ENCODE peak calls at places on chromosomes 13 and 19, in four cellular contexts. X, J, O and L are unnamed samples.
A peak's percentile ranks its signal among the peaks of the same experiment; 100 is the strongest.

GRCh38 chr19:18065173-18065495 is 21.6 kb downstream of the IL12RB1 start:
- DNase-seq in X (no peak), J (no peak), O (no peak), L (no peak)

GRCh38 chr13:42524487-42525034 is 49.4 kb upstream of the TNFSF11 start:
- DNase-seq in X (no peak), J (no peak), O (no peak), L (no peak)

GRCh38 chr19:30857388-30857787 is 485.2 kb downstream of the ZNF536 start:
- DNase-seq in X (no peak), J (no peak), O (no peak), L (no peak)

GRCh38 chr13:101487046-101487830 is 34.8 kb downstream of the ITGBL1 start:
- DNase-seq in X (peak; percentile 9), J (no peak), O (no peak), L (no peak)

GRCh38 chr19:46015961-46016425 is 6.9 kb downstream of the PGLYRP1 start:
- DNase-seq in X (peak; percentile 6), J (peak; percentile 12), O (no peak), L (peak; percentile 36)

GRCh38 chr13:45773236-45773635 is 71.1 kb downstream of the CBY2 start:
- DNase-seq in X (no peak), J (no peak), O (no peak), L (no peak)

GRCh38 chr13:101231751-101232428 is 184.4 kb downstream of the NALCN start:
- DNase-seq in X (no peak), J (no peak), O (no peak), L (no peak)

GRCh38 chr19:38697641-38698071 is 46.6 kb downstream of the CAPN12 start:
- DNase-seq in X (no peak), J (no peak), O (no peak), L (no peak)

GRCh38 chr13:22489771-22490170 is 691.0 kb upstream of the SGCG start:
- DNase-seq in X (no peak), J (no peak), O (no peak), L (no peak)

GRCh38 chr19:53333071-53333465 is 481 bp upstream of the ZNF845 start:
- DNase-seq in X (no peak), J (no peak), O (peak; percentile 62), L (no peak)

GRCh38 chr19:4088975-4089374 is 22.3 kb upstream of the ZBTB7A start:
- DNase-seq in X (no peak), J (peak; percentile 25), O (no peak), L (no peak)

GRCh38 chr13:51348069-51348967 is 8.8 kb downstream of the SERPINE3 start:
- DNase-seq in X (no peak), J (no peak), O (no peak), L (no peak)

GRCh38 chr19:5801796-5802616 is 2.9 kb upstream of the NRTN start:
- DNase-seq in X (no peak), J (no peak), O (no peak), L (no peak)

GRCh38 chr19:39237200-39238184 is 7.3 kb downstream of the IFNL3 start:
- DNase-seq in X (peak; percentile 9), J (peak; percentile 9), O (no peak), L (peak; percentile 47)

GRCh38 chr19:3039641-3040077 is 10.6 kb upstream of the TLE2 start:
- DNase-seq in X (no peak), J (no peak), O (no peak), L (no peak)

GRCh38 chr13:111895896-111896821 is 170.8 kb upstream of the SOX1 start:
- DNase-seq in X (no peak), J (no peak), O (no peak), L (no peak)

GRCh38 chr19:28615546-28615916 is 597.4 kb downstream of the UQCRFS1 start:
- DNase-seq in X (no peak), J (no peak), O (no peak), L (no peak)

GRCh38 chr13:57569981-57570380 is 61.6 kb upstream of the PCDH17 start:
- DNase-seq in X (no peak), J (no peak), O (no peak), L (no peak)

GRCh38 chr13:50991624-50992610 is 82.3 kb downstream of the RNASEH2B start:
- DNase-seq in X (no peak), J (no peak), O (no peak), L (peak; percentile 10)

GRCh38 chr13:101811440-101811839 is 359.0 kb downstream of the ITGBL1 start:
- DNase-seq in X (no peak), J (no peak), O (no peak), L (no peak)

GRCh38 chr13:50740052-50740741 is 103.3 kb downstream of the DLEU7 start:
- DNase-seq in X (no peak), J (no peak), O (no peak), L (no peak)

GRCh38 chr19:16571283-16571682 is 932 bp downstream of the SLC35E1 start:
- DNase-seq in X (peak; percentile 12), J (no peak), O (no peak), L (no peak)

GRCh38 chr13:111458739-111459138 is 138.3 kb downstream of the TEX29 start:
- DNase-seq in X (no peak), J (no peak), O (no peak), L (no peak)

GRCh38 chr13:51152713-51153112 is 41.6 kb upstream of the C13orf42 start:
- DNase-seq in X (no peak), J (no peak), O (no peak), L (no peak)

GRCh38 chr19:49779731-49780578 is 13.2 kb downstream of the AP2A1 start:
- DNase-seq in X (no peak), J (no peak), O (no peak), L (no peak)

GRCh38 chr19:39196320-39196719 is 444 bp upstream of the NCCRP1 start:
- DNase-seq in X (no peak), J (no peak), O (no peak), L (no peak)

GRCh38 chr13:50358221-50358620 is 343.0 kb downstream of the KCNRG start:
- DNase-seq in X (no peak), J (no peak), O (no peak), L (no peak)

GRCh38 chr19:51651216-51651846 is 4.7 kb upstream of the SIGLEC14 start:
- DNase-seq in X (no peak), J (no peak), O (no peak), L (no peak)

GRCh38 chr19:38006361-38007045 is 99.5 kb downstream of the SIPA1L3 start:
- DNase-seq in X (no peak), J (no peak), O (no peak), L (no peak)

GRCh38 chr19:7515471-7516226 is at the start of gene ZNF358:
- DNase-seq in X (peak; percentile 72), J (no peak), O (peak; percentile 8), L (peak; percentile 71)

GRCh38 chr19:31578326-31578725 is 229.1 kb upstream of the TSHZ3 start:
- DNase-seq in X (no peak), J (no peak), O (no peak), L (no peak)

GRCh38 chr19:41330946-41331678 is 21.1 kb downstream of the CCDC97 start:
- DNase-seq in X (no peak), J (no peak), O (no peak), L (no peak)

GRCh38 chr13:103044054-103044453 is 22.2 kb downstream of the SLC10A2 start:
- DNase-seq in X (no peak), J (no peak), O (no peak), L (no peak)

GRCh38 chr13:109729031-109729870 is 57.1 kb downstream of the IRS2 start:
- DNase-seq in X (peak; percentile 17), J (no peak), O (no peak), L (no peak)